ENCODE peak calls at places on chromosomes 7 and 10, in six cellular contexts. V is HepG2, W is colonic mucosa, Y is left ventricle myocardium inferior, N is upper lobe of right lung, L is HFF-Myc. G is an unnamed sample.

GRCh38 chr10:7915923-7916322 is 97.6 kb downstream of the TAF3 start:
- DNase-seq in V (no peak), W (no peak), Y (no peak), N (no peak), L (no peak), G (peak)

GRCh38 chr7:51253157-51253556 is 63.5 kb downstream of the COBL start:
- DNase-seq in V (no peak), W (no peak), Y (no peak), N (no peak), L (no peak), G (no peak)

GRCh38 chr7:97818066-97818663 is 54.0 kb downstream of the ASNS start:
- DNase-seq in V (no peak), W (no peak), Y (no peak), N (no peak), L (no peak), G (no peak)

GRCh38 chr7:66083677-66084076 is 8.1 kb downstream of the ASL start:
- DNase-seq in V (no peak), W (no peak), Y (no peak), N (no peak), L (no peak), G (no peak)

GRCh38 chr10:129468187-129468586 is 1.1 kb downstream of the MGMT start:
- DNase-seq in V (no peak), W (no peak), Y (no peak), N (no peak), L (no peak), G (no peak)

GRCh38 chr10:78899996-78900714 is 168.6 kb upstream of the ZMIZ1 start:
- DNase-seq in V (peak), W (peak), Y (peak), N (peak), L (no peak), G (no peak)

GRCh38 chr10:84693006-84693405 is 364.6 kb downstream of the CCSER2 start:
- DNase-seq in V (no peak), W (no peak), Y (no peak), N (no peak), L (no peak), G (no peak)

GRCh38 chr7:107070710-107071109 is 26.2 kb downstream of the PRKAR2B start:
- DNase-seq in V (no peak), W (no peak), Y (no peak), N (no peak), L (no peak), G (no peak)

GRCh38 chr7:156504687-156505545 is 135.7 kb upstream of the RNF32 start:
- DNase-seq in V (peak), W (no peak), Y (no peak), N (no peak), L (no peak), G (no peak)

GRCh38 chr10:48252354-48252650 is 22.2 kb downstream of the FRMPD2 start:
- DNase-seq in V (no peak), W (no peak), Y (no peak), N (no peak), L (no peak), G (no peak)

GRCh38 chr7:77651544-77652162 is 44.6 kb upstream of the RSBN1L start:
- DNase-seq in V (peak), W (peak), Y (no peak), N (no peak), L (no peak), G (no peak)

GRCh38 chr7:157436076-157436475 is 99.3 kb downstream of the DNAJB6 start:
- DNase-seq in V (no peak), W (no peak), Y (no peak), N (no peak), L (no peak), G (no peak)

GRCh38 chr7:38330048-38330447 is 56.6 kb upstream of the TARP start:
- DNase-seq in V (no peak), W (no peak), Y (no peak), N (no peak), L (no peak), G (no peak)

GRCh38 chr10:78996449-78997129 is 72.2 kb upstream of the ZMIZ1 start:
- DNase-seq in V (no peak), W (no peak), Y (no peak), N (no peak), L (no peak), G (no peak)

GRCh38 chr10:32160866-32161265 is 104.6 kb upstream of the KIF5B start:
- DNase-seq in V (no peak), W (no peak), Y (no peak), N (no peak), L (no peak), G (no peak)

GRCh38 chr10:75399461-75400162 is 2.0 kb downstream of the ZNF503 start:
- DNase-seq in V (peak), W (peak), Y (peak), N (peak), L (no peak), G (no peak)

GRCh38 chr10:102621418-102622325 is 22.6 kb upstream of the TRIM8 start:
- DNase-seq in V (peak), W (no peak), Y (no peak), N (no peak), L (no peak), G (peak)

GRCh38 chr7:24908166-24908565 is 71.8 kb downstream of the OSBPL3 start:
- DNase-seq in V (no peak), W (no peak), Y (no peak), N (no peak), L (no peak), G (no peak)

GRCh38 chr10:77628906-77629730 is 8.5 kb downstream of the KCNMA1 start:
- DNase-seq in V (no peak), W (no peak), Y (no peak), N (no peak), L (no peak), G (no peak)

GRCh38 chr10:109894516-109894915 is 28.8 kb downstream of the XPNPEP1 start:
- DNase-seq in V (no peak), W (no peak), Y (peak), N (no peak), L (no peak), G (peak)

GRCh38 chr7:141495057-141495456 is 56.2 kb upstream of the AGK start:
- DNase-seq in V (no peak), W (no peak), Y (no peak), N (no peak), L (no peak), G (no peak)

GRCh38 chr10:54402576-54402975 is 398.5 kb downstream of the PCDH15 start:
- DNase-seq in V (peak), W (no peak), Y (no peak), N (no peak), L (no peak), G (peak)

GRCh38 chr7:112168915-112169314 is 37.3 kb downstream of the DOCK4 start:
- DNase-seq in V (no peak), W (no peak), Y (no peak), N (no peak), L (no peak), G (no peak)

GRCh38 chr10:62766383-62766782 is 38.1 kb upstream of the ADO start:
- DNase-seq in V (no peak), W (no peak), Y (no peak), N (no peak), L (no peak), G (no peak)

GRCh38 chr10:103671126-103671525 is 177.6 kb downstream of the NEURL1 start:
- DNase-seq in V (no peak), W (no peak), Y (no peak), N (no peak), L (no peak), G (no peak)

GRCh38 chr7:130278892-130279690 is 12.4 kb downstream of the CPA2 start:
- DNase-seq in V (no peak), W (no peak), Y (no peak), N (no peak), L (no peak), G (no peak)

GRCh38 chr7:141430426-141431142 is 120.6 kb upstream of the AGK start:
- DNase-seq in V (no peak), W (no peak), Y (no peak), N (no peak), L (no peak), G (no peak)

GRCh38 chr7:99111591-99111990 is 32.3 kb downstream of the SMURF1 start:
- DNase-seq in V (no peak), W (no peak), Y (no peak), N (no peak), L (no peak), G (no peak)

GRCh38 chr10:25888627-25889026 is 45.4 kb upstream of the MYO3A start:
- DNase-seq in V (no peak), W (no peak), Y (no peak), N (no peak), L (no peak), G (no peak)

GRCh38 chr10:117950408-117950807 is 96.3 kb downstream of the RAB11FIP2 start:
- DNase-seq in V (no peak), W (no peak), Y (no peak), N (no peak), L (no peak), G (peak)

GRCh38 chr10:129464251-129464650 is 2.8 kb upstream of the MGMT start:
- DNase-seq in V (no peak), W (no peak), Y (no peak), N (no peak), L (no peak), G (no peak)

GRCh38 chr7:53060066-53060465 is 24.6 kb downstream of the POM121L12 start:
- DNase-seq in V (no peak), W (no peak), Y (no peak), N (no peak), L (no peak), G (no peak)

GRCh38 chr10:35216303-35216905 is 89.8 kb downstream of the CREM start:
- DNase-seq in V (peak), W (peak), Y (peak), N (no peak), L (no peak), G (peak)

GRCh38 chr7:82559203-82559805 is 115.7 kb upstream of the CACNA2D1 start:
- DNase-seq in V (no peak), W (no peak), Y (no peak), N (no peak), L (no peak), G (no peak)

GRCh38 chr10:73586583-73586984 is 4.6 kb downstream of the USP54 start:
- DNase-seq in V (peak), W (peak), Y (no peak), N (no peak), L (no peak), G (peak)

GRCh38 chr7:45182856-45183710 is 25.5 kb downstream of the RAMP3 start:
- DNase-seq in V (no peak), W (no peak), Y (no peak), N (peak), L (no peak), G (no peak)

GRCh38 chr7:64875658-64876406 is 27.2 kb upstream of the ZNF273 start:
- DNase-seq in V (no peak), W (peak), Y (no peak), N (no peak), L (no peak), G (no peak)

GRCh38 chr7:64875258-64875657 is 27.8 kb upstream of the ZNF273 start:
- DNase-seq in V (no peak), W (peak), Y (no peak), N (no peak), L (no peak), G (no peak)

GRCh38 chr7:64877714-64878610 is 25.1 kb upstream of the ZNF273 start:
- DNase-seq in V (no peak), W (peak), Y (no peak), N (no peak), L (no peak), G (no peak)

GRCh38 chr7:64878684-64879083 is 24.4 kb upstream of the ZNF273 start:
- DNase-seq in V (no peak), W (peak), Y (no peak), N (no peak), L (no peak), G (no peak)

GRCh38 chr7:64876792-64877713 is 26.0 kb upstream of the ZNF273 start:
- DNase-seq in V (no peak), W (peak), Y (peak), N (peak), L (no peak), G (peak)
- H3K4me3 ChIP-seq in V (no peak), W (peak), Y (peak), N (no peak), L (no peak), G (peak)

DNA sequence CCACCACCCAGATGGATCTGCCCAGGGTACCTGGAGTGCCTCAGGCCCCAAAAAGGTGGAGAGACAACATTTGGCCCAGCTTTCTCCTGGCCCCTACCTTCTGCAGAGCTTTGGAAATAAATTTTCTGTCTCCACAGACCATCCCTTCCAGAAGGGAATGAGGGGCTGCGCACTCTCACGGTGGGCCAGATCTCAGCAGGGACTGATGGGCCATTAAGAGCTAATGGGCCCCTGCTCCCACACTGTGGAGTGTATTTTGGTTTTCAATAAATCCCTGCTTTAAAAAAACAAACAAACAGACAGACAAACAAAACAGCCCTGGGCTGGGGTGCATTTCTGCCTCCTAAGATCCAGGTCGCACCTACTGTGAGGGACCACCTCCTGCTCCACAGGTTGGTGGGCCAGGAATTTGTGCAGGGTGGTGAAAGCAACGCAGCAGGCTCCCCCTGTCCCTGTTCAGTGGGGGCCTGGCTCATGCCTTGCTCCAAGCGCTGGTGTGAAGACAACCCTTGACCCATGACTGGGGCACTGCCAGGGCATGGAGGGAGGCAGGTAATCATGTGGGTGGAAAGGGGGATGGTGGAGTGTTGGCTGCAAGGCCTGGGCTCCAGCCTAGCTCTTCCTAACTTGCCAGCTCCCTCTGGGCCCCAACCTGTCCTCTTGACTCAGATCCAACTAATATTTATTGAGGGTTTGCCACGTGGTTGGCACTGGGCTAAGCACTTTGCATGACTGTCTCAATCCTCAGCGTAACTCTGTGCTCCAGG is 88.5 kb downstream of the COL13A1 start:
- DNase-seq in V (no peak), W (peak), Y (no peak), N (no peak), L (no peak), G (no peak)
- TF ChIP-seq CTCF in V (no peak), W (no peak), Y (no peak), N (no peak), L (no peak), G (no peak)

GRCh38 chr10:124612611-124613498 is 131.3 kb downstream of the FAM53B start:
- DNase-seq in V (peak), W (no peak), Y (no peak), N (no peak), L (no peak), G (no peak)
- H3K4me3 ChIP-seq in V (no peak), W (no peak), Y (no peak), N (no peak), L (no peak), G (no peak)

DNA sequence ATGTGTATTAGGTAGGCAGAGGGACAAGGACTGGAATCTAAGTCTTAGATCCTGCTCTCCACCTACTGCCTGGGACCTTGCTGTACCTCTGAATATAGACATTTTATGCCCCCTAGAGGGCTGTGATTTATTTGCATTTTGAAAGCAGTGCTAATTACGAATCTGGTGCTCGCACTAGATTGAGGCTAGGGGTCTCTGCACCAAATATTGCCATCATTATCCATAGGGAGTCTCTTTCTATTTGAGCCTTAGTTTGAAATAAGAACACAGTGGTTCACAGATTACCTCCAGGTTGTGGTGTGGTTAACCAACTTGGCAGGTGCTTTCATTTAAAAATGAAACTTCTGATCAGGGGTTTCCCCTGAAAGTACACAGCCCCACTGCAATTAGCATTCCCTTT is 41.8 kb downstream of the CNNM1 start:
- DNase-seq in V (peak), W (no peak), Y (no peak), N (no peak), L (no peak), G (no peak)
- TF ChIP-seq CTCF in V (peak), W (peak), Y (peak), N (peak), L (peak), G (peak)

GRCh38 chr10:23344251-23344841 is at the start of gene C10orf67:
- DNase-seq in V (no peak), W (peak), Y (peak), N (peak), L (no peak), G (no peak)
- H3K4me3 ChIP-seq in V (no peak), W (peak), Y (peak), N (peak), L (peak), G (no peak)

G was measured in LNCaP clone FGC.